ENCODE peak calls at places on chromosome 6, in seven cellular contexts. O, S, M, N, G, E and J are unnamed samples.

GRCh38 chr6:135722679-135723078 is 128.8 kb upstream of the PDE7B start:
- DNase-seq in O (no peak), S (no peak), M (no peak), N (peak; percentile 94), G (no peak), E (peak; percentile 68), J (no peak)

GRCh38 chr6:33634203-33634727 is 13.1 kb downstream of the ITPR3 start:
- DNase-seq in O (no peak), S (no peak), M (no peak), N (no peak), G (no peak), E (no peak), J (no peak)

GRCh38 chr6:96086745-96087144 is 71.0 kb downstream of the FUT9 start:
- DNase-seq in O (no peak), S (no peak), M (no peak), N (no peak), G (no peak), E (no peak), J (no peak)

GRCh38 chr6:71228461-71229041 is 60.1 kb upstream of the OGFRL1 start:
- DNase-seq in O (no peak), S (no peak), M (no peak), N (peak; percentile 66), G (no peak), E (peak; percentile 51), J (no peak)

GRCh38 chr6:156045416-156045815 is 589.8 kb upstream of the NOX3 start:
- DNase-seq in O (no peak), S (no peak), M (no peak), N (no peak), G (no peak), E (no peak), J (no peak)

GRCh38 chr6:161273356-161273751 is 507 bp downstream of the AGPAT4 start:
- DNase-seq in O (no peak), S (peak; percentile 80), M (peak; percentile 85), N (peak; percentile 48), G (no peak), E (peak; percentile 84), J (no peak)

GRCh38 chr6:53664623-53665022 is 933 bp downstream of the KLHL31 start:
- DNase-seq in O (no peak), S (no peak), M (no peak), N (no peak), G (no peak), E (no peak), J (no peak)

GRCh38 chr6:143408151-143408786 is 42.2 kb downstream of the ADAT2 start:
- DNase-seq in O (no peak), S (no peak), M (no peak), N (no peak), G (no peak), E (no peak), J (no peak)

GRCh38 chr6:138001750-138002349 is 105.4 kb downstream of the PERP start:
- DNase-seq in O (no peak), S (peak; percentile 37), M (peak; percentile 53), N (peak; percentile 53), G (peak; percentile 52), E (peak; percentile 53), J (no peak)

GRCh38 chr6:14118444-14118843 is 872 bp downstream of the CD83 start:
- DNase-seq in O (no peak), S (no peak), M (no peak), N (no peak), G (no peak), E (no peak), J (no peak)

GRCh38 chr6:44009425-44010321 is 117.6 kb downstream of the MRPL14 start:
- DNase-seq in O (no peak), S (no peak), M (no peak), N (peak; percentile 29), G (no peak), E (peak; percentile 20), J (no peak)

GRCh38 chr6:24599686-24600399 is 46.1 kb downstream of the KIAA0319 start:
- DNase-seq in O (no peak), S (no peak), M (no peak), N (no peak), G (no peak), E (no peak), J (no peak)

GRCh38 chr6:34491091-34491430 is 25.2 kb downstream of the PACSIN1 start:
- DNase-seq in O (no peak), S (no peak), M (peak; percentile 64), N (peak; percentile 23), G (no peak), E (peak; percentile 72), J (no peak)

GRCh38 chr6:23498013-23498412 is 628.0 kb upstream of the NRSN1 start:
- DNase-seq in O (no peak), S (no peak), M (peak; percentile 27), N (peak; percentile 60), G (no peak), E (peak; percentile 34), J (no peak)

GRCh38 chr6:34200340-34200971 is 36.2 kb upstream of the HMGA1 start:
- DNase-seq in O (peak; percentile 71), S (no peak), M (peak; percentile 52), N (no peak), G (no peak), E (no peak), J (no peak)

GRCh38 chr6:116444991-116445566 is 16.1 kb upstream of the CALHM6 start:
- DNase-seq in O (no peak), S (no peak), M (no peak), N (no peak), G (no peak), E (no peak), J (no peak)

GRCh38 chr6:44247338-44248302 is 719 bp downstream of the HSP90AB1 start:
- DNase-seq in O (no peak), S (no peak), M (peak; percentile 88), N (peak; percentile 38), G (peak; percentile 48), E (peak; percentile 64), J (no peak)

DNA sequence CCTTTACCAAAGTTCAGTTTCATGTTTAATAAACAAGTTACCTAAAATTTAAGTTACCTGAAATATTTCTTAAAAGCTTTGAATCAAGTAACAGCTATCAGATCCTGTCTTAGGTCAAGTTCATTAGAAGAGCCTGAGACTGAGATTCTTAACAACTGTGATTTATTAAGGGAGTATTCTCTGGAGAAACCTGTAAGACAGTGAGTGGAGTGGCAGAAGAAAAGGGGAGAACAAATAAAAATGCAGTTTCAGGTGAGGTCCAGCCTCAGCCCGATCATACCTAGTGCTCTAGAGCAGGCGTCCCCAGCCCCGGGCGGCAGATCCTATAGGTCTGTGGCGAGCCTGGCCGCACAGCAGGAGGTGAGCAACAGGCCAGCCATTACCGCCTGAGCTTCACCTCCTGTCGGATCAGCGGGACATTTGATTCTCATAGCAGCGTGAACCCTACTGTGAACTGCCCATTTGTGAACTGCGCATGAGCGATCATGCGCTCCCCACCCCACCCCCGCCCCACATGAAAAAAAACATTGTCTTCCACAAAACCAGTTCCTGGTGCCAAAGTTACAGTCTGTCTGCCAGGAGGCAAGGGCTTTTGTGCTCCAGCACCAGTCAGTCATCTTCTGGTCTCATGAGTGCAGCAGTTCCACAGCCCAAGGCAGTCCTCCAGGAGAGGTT is 59.2 kb upstream of the ADGRB3 start:
- DNase-seq in O (peak; percentile 78), S (no peak), M (peak; percentile 65), N (no peak), G (no peak), E (no peak), J (no peak)
- H2BK120ac ChIP-seq in O (no peak overlapping the region), S (no peak overlapping the region), M (no peak overlapping the region), N (no peak overlapping the region), G (no peak overlapping the region), E (peak overlapping the region; percentile 19), J (no peak overlapping the region)

DNA sequence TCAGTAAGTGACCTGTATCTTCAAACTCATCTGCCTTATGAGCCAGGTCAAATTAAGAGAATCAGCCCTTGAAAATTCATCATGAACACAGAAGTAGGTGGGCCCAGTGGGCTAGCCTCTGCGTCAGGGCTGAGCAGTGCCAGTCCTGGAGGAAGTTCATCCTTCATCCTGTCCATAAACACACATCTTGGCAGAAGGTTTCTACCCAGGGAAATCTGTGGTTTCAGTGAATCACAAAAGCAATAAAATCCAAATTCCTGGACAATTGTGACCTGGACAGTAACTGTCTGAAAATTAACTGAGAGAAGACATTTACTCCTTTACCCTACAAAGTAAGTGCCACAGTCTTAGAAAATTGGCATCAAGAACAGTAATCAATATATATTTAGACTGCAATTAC is 72.4 kb downstream of the ATG5 start:
- DNase-seq in O (no peak), S (no peak), M (no peak), N (peak; percentile 80), G (no peak), E (peak; percentile 51), J (no peak)
- H2BK120ac ChIP-seq in O (no peak overlapping the region), S (no peak overlapping the region), M (no peak overlapping the region), N (no peak overlapping the region), G (no peak overlapping the region), E (no peak overlapping the region), J (no peak overlapping the region)

DNA sequence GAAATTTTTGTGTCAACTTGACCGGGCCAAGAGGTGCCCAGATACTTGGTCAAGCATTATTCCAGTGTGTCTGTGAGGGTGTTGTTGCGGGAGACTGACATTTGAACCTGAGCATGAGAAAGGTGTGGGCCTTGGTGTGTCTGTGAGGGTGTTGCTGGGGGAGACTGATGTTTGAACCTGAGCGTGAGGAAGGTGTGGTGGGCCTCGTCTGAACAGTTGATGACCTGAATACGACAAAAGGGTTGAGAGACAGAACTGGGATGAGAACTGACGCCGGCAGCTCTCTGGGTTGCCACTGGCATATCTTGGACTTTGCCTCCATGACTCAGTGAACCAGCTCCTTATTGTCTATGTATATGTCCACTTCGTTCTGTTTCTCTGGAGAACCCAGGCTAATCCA is 240.5 kb downstream of the ERMARD start:
- DNase-seq in O (peak; percentile 12), S (no peak), M (no peak), N (no peak), G (no peak), E (no peak), J (peak; percentile 7)
- H2BK120ac ChIP-seq in O (no peak overlapping the region), S (peak overlapping the region; percentile 26), M (no peak overlapping the region), N (no peak overlapping the region), G (no peak overlapping the region), E (no peak overlapping the region), J (no peak overlapping the region)

GRCh38 chr6:145212807-145213206 is 522.5 kb downstream of the EPM2A start:
- DNase-seq in O (no peak), S (no peak), M (no peak), N (no peak), G (no peak), E (no peak), J (no peak)

GRCh38 chr6:145206247-145206907 is 528.9 kb downstream of the EPM2A start:
- DNase-seq in O (no peak), S (no peak), M (no peak), N (peak; percentile 70), G (peak; percentile 4), E (peak; percentile 66), J (no peak)

GRCh38 chr6:145208474-145208873 is 526.8 kb downstream of the EPM2A start:
- DNase-seq in O (no peak), S (no peak), M (no peak), N (no peak), G (no peak), E (no peak), J (no peak)

GRCh38 chr6:145213614-145214013 is 521.7 kb downstream of the EPM2A start:
- DNase-seq in O (no peak), S (no peak), M (no peak), N (no peak), G (no peak), E (no peak), J (no peak)

DNA sequence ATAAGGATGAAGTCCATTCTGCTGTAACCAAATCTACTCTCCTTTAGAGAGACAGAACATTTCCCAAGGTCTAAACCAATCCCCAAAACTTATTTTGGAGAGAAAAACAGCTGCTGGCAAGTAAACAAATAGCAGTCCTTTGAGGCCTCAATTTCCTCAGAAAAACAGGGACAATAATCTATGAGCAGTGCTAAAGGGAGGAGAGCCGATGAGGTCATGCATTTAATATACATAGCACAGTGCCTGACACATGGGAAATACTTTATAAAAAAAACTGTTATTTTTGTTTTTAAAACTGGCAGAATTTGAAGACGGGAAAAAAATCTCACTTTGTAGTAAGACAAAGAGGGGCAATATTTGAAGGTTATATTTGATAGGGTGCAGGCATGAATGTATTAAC is 526.0 kb downstream of the EPM2A start:
- DNase-seq in O (no peak), S (no peak), M (no peak), N (no peak), G (no peak), E (no peak), J (no peak)
- H2BK120ac ChIP-seq in O (no peak overlapping the region), S (no peak overlapping the region), M (no peak overlapping the region), N (no peak overlapping the region), G (no peak overlapping the region), E (no peak overlapping the region), J (no peak overlapping the region)